ENCODE peak calls at places on chromosomes 5 and 9, in five cellular contexts. M is K562, Y is HepG2, G is GM12878, R is HCT116. L is an unnamed sample.

GRCh38 chr9:108643756-108644510 is 211.9 kb downstream of the ACTL7B start:
- DNase-seq in M (no peak), Y (no peak), G (no peak), R (no peak), L (no peak)

GRCh38 chr9:131676431-131676972 is 63.4 kb downstream of the RAPGEF1 start:
- DNase-seq in M (no peak), Y (no peak), G (peak), R (no peak), L (no peak)

GRCh38 chr5:124365491-124365890 is 380.9 kb downstream of the ZNF608 start:
- DNase-seq in M (no peak), Y (no peak), G (no peak), R (no peak), L (no peak)

GRCh38 chr9:14403112-14403511 is 89.2 kb upstream of the NFIB start:
- DNase-seq in M (no peak), Y (no peak), G (no peak), R (no peak), L (no peak)

GRCh38 chr9:128818839-128819715 is 777 bp downstream of the ENDOG start:
- DNase-seq in M (peak), Y (no peak), G (no peak), R (no peak), L (peak)

GRCh38 chr9:121268598-121269029 is 652 bp downstream of the GSN start:
- DNase-seq in M (no peak), Y (no peak), G (no peak), R (no peak), L (peak)

GRCh38 chr9:20658677-20659473 is 25.2 kb upstream of the FOCAD start:
- DNase-seq in M (no peak), Y (no peak), G (no peak), R (no peak), L (peak)

GRCh38 chr5:66002415-66002814 is 76.0 kb downstream of the ERBIN start:
- DNase-seq in M (no peak), Y (no peak), G (peak), R (no peak), L (no peak)

GRCh38 chr5:137221914-137222313 is 277.2 kb downstream of the SPOCK1 start:
- DNase-seq in M (no peak), Y (no peak), G (no peak), R (no peak), L (no peak)

GRCh38 chr9:114115645-114116044 is 16.6 kb upstream of the KIF12 start:
- DNase-seq in M (no peak), Y (peak), G (no peak), R (no peak), L (no peak)
- TF ChIP-seq JUND in M (no peak), Y (no peak), G (no peak), R (no peak), L (no peak)

DNA sequence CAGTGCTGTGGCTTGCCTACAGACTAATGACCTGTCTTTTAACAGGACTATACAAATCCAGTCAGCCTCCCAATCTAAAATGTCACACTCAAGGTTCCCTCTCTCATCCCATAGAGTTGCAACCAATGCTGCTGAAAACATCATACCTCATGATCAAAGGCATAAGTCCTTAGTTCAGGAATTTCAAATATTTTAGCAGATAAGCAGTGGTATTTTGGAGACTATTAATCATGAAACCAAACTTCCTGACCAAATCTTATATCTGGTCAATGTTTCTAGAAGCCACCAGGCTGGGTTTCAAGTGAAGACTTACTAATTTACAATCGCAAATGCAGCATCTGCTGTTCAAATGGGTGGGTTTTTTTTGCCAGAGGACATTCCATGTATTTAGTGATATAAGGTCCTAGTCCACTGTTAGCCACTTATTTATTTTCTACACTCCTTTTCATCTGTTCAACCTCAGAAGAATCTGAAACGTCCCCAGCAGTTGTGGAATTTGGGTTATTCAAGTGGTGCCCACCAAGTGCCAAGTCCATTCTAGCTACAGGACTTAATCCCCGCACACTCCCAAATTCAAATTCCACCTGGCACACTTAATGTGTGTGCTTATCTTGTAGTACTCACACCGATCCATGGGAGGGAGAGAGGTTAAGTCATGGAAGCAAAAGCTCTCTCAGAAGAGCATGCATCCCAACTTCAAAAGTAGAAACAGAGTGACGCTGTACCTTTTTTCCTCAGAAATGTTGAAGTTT is 5.8 kb downstream of the TAS2R1 start:
- DNase-seq in M (no peak), Y (no peak), G (no peak), R (no peak), L (no peak)
- TF ChIP-seq JUND in M (no peak), Y (no peak), G (no peak), R (no peak), L (no peak)

GRCh38 chr9:124498499-124499146 is 8.6 kb downstream of the NR5A1 start:
- DNase-seq in M (no peak), Y (no peak), G (no peak), R (no peak), L (no peak)

GRCh38 chr9:124496075-124496893 is 10.9 kb downstream of the NR5A1 start:
- DNase-seq in M (no peak), Y (no peak), G (no peak), R (no peak), L (no peak)

GRCh38 chr9:124499214-124499613 is 8.0 kb downstream of the NR5A1 start:
- DNase-seq in M (no peak), Y (no peak), G (no peak), R (no peak), L (no peak)

GRCh38 chr9:124498040-124498439 is 9.2 kb downstream of the NR5A1 start:
- DNase-seq in M (no peak), Y (no peak), G (no peak), R (no peak), L (no peak)

DNA sequence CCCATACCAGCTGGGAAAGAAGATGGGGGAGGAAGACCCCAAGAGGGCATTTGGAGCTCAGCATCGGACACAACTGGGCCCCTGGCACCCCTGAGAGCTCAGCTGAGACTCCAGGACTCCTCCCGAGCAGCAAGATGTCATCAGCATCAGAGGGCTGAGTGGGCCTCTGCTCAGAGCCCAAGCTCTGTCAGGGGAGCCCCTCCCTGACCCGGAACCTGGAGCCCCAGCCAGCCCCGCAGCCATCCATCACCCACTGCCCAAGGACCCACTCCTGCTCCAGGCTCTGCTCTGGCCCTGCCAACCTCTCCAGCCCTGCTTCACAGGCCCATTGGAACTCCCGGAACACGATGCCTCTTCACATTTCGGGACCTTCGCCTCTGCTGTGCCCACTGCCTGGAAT is 9.8 kb downstream of the NR5A1 start:
- DNase-seq in M (no peak), Y (no peak), G (no peak), R (no peak), L (no peak)
- TF ChIP-seq JUND in M (no peak), Y (no peak), G (no peak), R (no peak), L (no peak)

DNA sequence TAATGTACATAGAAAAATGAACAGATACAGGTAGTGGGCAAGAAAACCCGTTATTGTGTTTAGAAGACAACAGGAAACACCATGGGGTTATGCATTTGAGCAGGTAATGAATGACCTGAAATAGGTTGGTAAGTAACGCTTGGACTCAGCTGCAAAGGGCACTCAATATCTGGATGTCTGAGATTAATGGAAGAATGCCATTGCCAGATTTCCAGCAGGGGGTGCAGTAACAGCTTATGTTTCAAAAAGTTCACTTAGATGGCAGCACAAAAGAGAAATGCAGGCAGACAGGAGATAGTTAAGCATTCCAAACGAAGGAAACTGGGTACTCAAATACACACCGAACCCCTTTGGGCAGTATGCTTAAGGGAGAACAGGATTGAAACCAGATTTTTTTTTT is 285.5 kb upstream of the VLDLR start:
- DNase-seq in M (peak), Y (no peak), G (no peak), R (no peak), L (no peak)
- TF ChIP-seq JUND in M (no peak), Y (no peak), G (no peak), R (no peak), L (no peak)